ENCODE peak calls at places on chromosomes 12 and 14, in ten cellular contexts. T is endothelial cell of umbilical vein, U is K562, A is heart left ventricle, F is A549, D is transverse colon, P is tibial nerve, I is sigmoid colon, Q is NB4, J is IMR-90. S is an unnamed sample.

GRCh38 chr12:14356147-14356546 is 9.3 kb upstream of the ATF7IP start:
- DNase-seq in Q (no peak), F (no peak), A (no peak), I (no peak), D (no peak), T (no peak), U (no peak), P (no peak), J (no peak), S (no peak)

GRCh38 chr12:46269429-46270241 is 792 bp upstream of the SLC38A1 start:
- DNase-seq in P (no peak), I (no peak), D (peak), A (no peak), F (peak), Q (peak), J (no peak), U (no peak), T (no peak), S (peak)

GRCh38 chr14:63964063-63964462 is 111.3 kb downstream of the SYNE2 start:
- DNase-seq in F (no peak), T (no peak), P (no peak), Q (no peak), D (no peak), I (no peak), J (no peak), A (no peak), U (no peak), S (no peak)

GRCh38 chr14:105092912-105093425 is 27.7 kb upstream of the GPR132 start:
- DNase-seq in A (peak), D (peak), F (peak), U (peak), T (peak), I (peak), P (no peak), Q (no peak), J (peak), S (peak)

GRCh38 chr14:70907172-70907995 is at the start of gene PCNX1:
- DNase-seq in D (peak), A (peak), Q (peak), I (peak), U (peak), F (peak), J (peak), P (peak), T (peak), S (peak)

GRCh38 chr12:39986674-39987073 is 119.2 kb downstream of the SLC2A13 start:
- DNase-seq in T (no peak), Q (no peak), P (no peak), J (no peak), A (no peak), F (no peak), U (no peak), I (no peak), D (no peak), S (no peak)

GRCh38 chr12:54701940-54702592 is 53.9 kb upstream of the DCD start:
- DNase-seq in J (peak), I (no peak), D (no peak), Q (peak), A (no peak), U (peak), F (peak), T (peak), P (no peak), S (no peak)

GRCh38 chr12:67475725-67476124 is 172.8 kb upstream of the DYRK2 start:
- DNase-seq in A (no peak), J (no peak), T (no peak), Q (no peak), F (no peak), P (no peak), D (no peak), U (no peak), I (no peak), S (no peak)

GRCh38 chr14:69921052-69921451 is 41.8 kb downstream of the SMOC1 start:
- DNase-seq in Q (peak), A (no peak), T (no peak), F (no peak), D (no peak), I (no peak), U (no peak), P (no peak), J (peak), S (no peak)

GRCh38 chr14:79576434-79576833 is 634.9 kb downstream of the DIO2 start:
- DNase-seq in F (no peak), Q (no peak), A (no peak), I (no peak), D (no peak), P (no peak), U (no peak), T (no peak), J (peak), S (no peak)

GRCh38 chr12:77830952-77831351 is 258 bp downstream of the NAV3 start:
- DNase-seq in J (no peak), U (no peak), D (no peak), P (no peak), A (no peak), I (no peak), Q (no peak), T (no peak), F (no peak), S (no peak)

GRCh38 chr12:6632026-6632978 is 3.5 kb downstream of the LPAR5 start:
- DNase-seq in D (peak), A (no peak), P (no peak), J (no peak), Q (peak), T (no peak), U (no peak), F (no peak), I (no peak), S (no peak)

GRCh38 chr12:103431387-103431786 is 64.4 kb downstream of the C12orf42 start:
- DNase-seq in P (no peak), D (no peak), U (no peak), Q (no peak), I (no peak), A (no peak), J (no peak), F (no peak), T (no peak), S (no peak)

GRCh38 chr12:56487448-56488040 is 417 bp downstream of the GLS2 start:
- DNase-seq in A (no peak), J (no peak), U (no peak), T (peak), P (no peak), F (no peak), I (peak), D (peak), Q (no peak), S (peak)

GRCh38 chr12:43278268-43278832 is 273.7 kb downstream of the ADAMTS20 start:
- DNase-seq in J (no peak), Q (peak), A (no peak), I (no peak), F (no peak), U (no peak), P (no peak), D (no peak), T (peak), S (no peak)

GRCh38 chr14:50835280-50835679 is 4.3 kb upstream of the NIN start:
- DNase-seq in J (peak), D (no peak), P (no peak), T (no peak), Q (peak), I (no peak), U (no peak), F (no peak), A (no peak), S (no peak)

GRCh38 chr12:107586256-107586970 is 99.2 kb upstream of the PWP1 start:
- DNase-seq in J (no peak), T (no peak), Q (no peak), P (no peak), A (no peak), U (no peak), F (no peak), I (no peak), D (no peak), S (no peak)

GRCh38 chr12:101604132-101604531 is 9.4 kb downstream of the MYBPC1 start:
- DNase-seq in D (no peak), J (no peak), A (no peak), Q (no peak), U (no peak), I (no peak), P (no peak), T (no peak), F (no peak), S (no peak)

GRCh38 chr14:90495357-90496276 is 98.8 kb downstream of the CALM1 start:
- DNase-seq in A (peak), U (peak), Q (peak), J (peak), I (no peak), T (peak), D (peak), P (no peak), F (peak), S (peak)

GRCh38 chr12:96876966-96877365 is 30.1 kb upstream of the NEDD1 start:
- DNase-seq in I (no peak), T (no peak), D (no peak), J (peak), F (no peak), A (no peak), P (no peak), Q (no peak), U (no peak), S (no peak)

GRCh38 chr12:3551386-3551785 is 60.4 kb downstream of the PRMT8 start:
- DNase-seq in D (no peak), I (peak), F (no peak), U (no peak), T (no peak), P (no peak), Q (no peak), J (no peak), A (peak), S (no peak)

GRCh38 chr14:76697246-76697645 is 64.0 kb upstream of the VASH1 start:
- DNase-seq in Q (no peak), J (no peak), I (no peak), A (no peak), P (no peak), F (no peak), U (no peak), D (no peak), T (no peak), S (no peak)

GRCh38 chr12:53098354-53098981 is 1.0 kb downstream of the IGFBP6 start:
- DNase-seq in Q (no peak), A (peak), D (peak), U (peak), I (peak), F (peak), P (no peak), J (peak), T (peak), S (no peak)

GRCh38 chr12:77648716-77649115 is 182.0 kb upstream of the NAV3 start:
- DNase-seq in J (no peak), P (no peak), T (no peak), A (no peak), Q (no peak), D (no peak), I (no peak), U (no peak), F (no peak), S (no peak)

GRCh38 chr12:25682421-25682820 is 129.3 kb upstream of the LMNTD1 start:
- DNase-seq in Q (no peak), F (no peak), A (no peak), T (no peak), D (no peak), I (no peak), J (peak), P (no peak), U (no peak), S (no peak)

GRCh38 chr14:55802986-55803431 is 223.0 kb downstream of the KTN1 start:
- DNase-seq in D (no peak), U (peak), J (peak), F (peak), P (no peak), T (peak), I (no peak), A (no peak), Q (peak), S (no peak)

GRCh38 chr12:94245984-94246383 is 97.6 kb downstream of the PLXNC1 start:
- DNase-seq in F (no peak), Q (peak), A (no peak), U (no peak), J (no peak), D (no peak), P (no peak), T (no peak), I (no peak), S (no peak)

GRCh38 chr14:68548194-68549056 is 244.4 kb downstream of the ZFP36L1 start:
- DNase-seq in J (peak), P (peak), T (no peak), F (peak), D (peak), Q (no peak), U (no peak), I (peak), A (peak), S (peak)

GRCh38 chr12:46944771-46945170 is 119.0 kb upstream of the SLC38A4 start:
- DNase-seq in Q (no peak), U (no peak), I (no peak), A (no peak), F (no peak), D (no peak), J (no peak), P (no peak), T (no peak), S (no peak)

GRCh38 chr14:100883789-100884101 is 19.8 kb downstream of the RTL1 start:
- DNase-seq in F (no peak), Q (no peak), T (no peak), J (no peak), A (peak), I (peak), P (no peak), D (no peak), U (no peak), S (no peak)

GRCh38 chr14:96146131-96146771 is 58.4 kb upstream of the BDKRB2 start:
- DNase-seq in A (no peak), J (peak), P (no peak), T (peak), D (no peak), I (peak), Q (no peak), U (no peak), F (no peak), S (peak)

GRCh38 chr12:122951406-122951805 is 14.9 kb downstream of the ABCB9 start:
- DNase-seq in P (no peak), I (no peak), A (no peak), D (peak), J (peak), Q (peak), T (peak), F (no peak), U (no peak), S (no peak)

GRCh38 chr12:58254463-58254862 is 313.1 kb downstream of the ATP23 start:
- DNase-seq in T (no peak), P (no peak), J (no peak), D (no peak), I (no peak), Q (no peak), F (no peak), U (no peak), A (no peak), S (no peak)

GRCh38 chr14:75522919-75523318 is 650 bp downstream of the BATF start:
- DNase-seq in T (no peak), U (no peak), F (no peak), I (no peak), Q (no peak), J (no peak), P (no peak), D (no peak), A (no peak), S (no peak)
- TF ChIP-seq POLR2A in T (no peak), U (no peak), F (no peak), I (no peak), Q (no peak), J (no peak), P (no peak), D (no peak), A (no peak), S (no peak)

DNA sequence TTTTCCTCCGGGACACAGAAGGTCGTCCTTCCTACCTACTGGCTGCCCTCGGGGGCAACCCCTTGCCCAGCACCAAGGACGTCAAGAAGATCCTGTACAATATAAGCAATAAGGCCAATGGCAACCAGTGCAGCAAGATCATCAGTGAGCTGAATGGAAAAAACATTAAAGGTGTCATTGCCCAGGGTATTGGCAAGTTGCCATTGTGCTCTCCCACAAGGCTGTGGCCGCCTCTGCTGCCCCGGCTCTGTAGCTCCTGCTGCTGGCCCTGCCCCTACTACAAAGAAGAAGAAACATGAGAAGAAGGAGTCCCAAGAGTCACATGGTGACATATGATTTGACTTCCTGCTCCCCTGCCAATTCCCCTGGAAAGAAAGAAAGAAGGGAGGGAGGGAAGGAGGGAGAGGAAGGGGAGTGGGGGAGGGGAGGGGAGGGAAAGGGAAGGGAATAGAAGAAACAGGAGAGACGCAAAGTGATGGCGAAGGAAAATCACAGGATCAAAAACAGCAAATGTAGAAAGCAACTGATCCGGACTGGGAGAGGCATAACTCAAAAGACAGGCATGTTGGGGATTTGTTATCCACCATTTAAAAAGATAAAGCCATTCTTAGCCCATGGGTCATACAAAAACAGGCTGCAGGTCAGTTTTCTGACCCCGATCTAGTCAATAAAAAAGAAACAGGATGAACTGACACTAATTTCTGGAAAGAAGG is 61.3 kb upstream of the RESF1 start:
- DNase-seq in D (peak), Q (no peak), P (no peak), F (no peak), U (peak), A (peak), I (no peak), T (peak), J (no peak), S (peak)
- TF ChIP-seq CTCF in D (no peak), Q (no peak), P (no peak), F (no peak), U (peak), A (no peak), I (no peak), T (no peak), J (no peak), S (no peak)

DNA sequence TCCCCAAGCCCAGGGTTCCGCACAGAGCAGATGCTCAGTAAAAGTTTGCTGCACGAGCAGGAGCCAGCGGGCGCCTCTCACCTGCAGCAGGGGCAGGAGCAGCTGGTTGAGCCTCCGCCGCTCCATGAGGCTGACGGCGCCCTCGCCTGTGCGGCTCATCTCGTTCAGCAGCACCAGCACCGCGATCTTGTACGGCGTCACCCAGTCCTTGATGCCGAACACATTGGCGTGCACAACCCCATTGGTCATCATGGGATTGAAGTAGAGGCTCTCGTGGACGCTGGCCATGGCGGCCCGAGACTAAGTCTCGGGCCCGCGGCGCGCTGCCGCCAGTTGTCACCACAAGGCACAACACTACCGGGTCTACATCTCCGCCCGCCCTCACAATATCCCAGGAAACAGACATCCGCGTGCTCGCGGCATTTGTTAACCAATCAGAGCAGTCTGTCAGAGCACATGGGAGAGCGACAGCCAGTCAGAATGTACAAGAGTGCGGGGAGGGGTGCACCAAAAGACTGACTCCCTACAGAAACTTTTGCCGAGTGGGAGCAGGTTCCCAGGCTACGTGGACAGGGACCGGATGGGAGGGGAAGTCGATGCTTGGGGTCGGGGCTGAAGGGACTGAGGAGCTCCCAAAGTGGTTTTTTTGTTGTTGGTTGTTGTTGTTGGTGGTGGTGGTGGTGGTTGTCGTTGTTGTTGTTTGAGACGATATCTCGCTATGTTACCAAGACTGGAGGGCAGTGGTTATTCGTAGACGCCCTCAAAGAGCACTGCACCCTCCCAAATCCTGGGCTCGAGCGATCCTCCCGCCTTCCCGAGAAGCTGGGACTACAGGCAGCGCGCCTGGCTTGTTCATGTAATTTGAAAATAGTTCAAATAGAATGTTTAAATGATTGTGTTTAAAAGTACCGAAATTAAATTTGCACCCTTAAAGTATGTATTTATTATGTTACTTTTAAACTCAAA is at the start of gene ANAPC5:
- DNase-seq in F (peak), T (peak), U (peak), I (peak), J (peak), P (peak), D (peak), A (peak), Q (peak), S (peak)
- TF ChIP-seq POLR2A in F (peak), T (peak), U (peak), I (peak), J (peak), P (peak), D (peak), A (no peak), Q (peak), S (peak)

GRCh38 chr12:69130064-69130463 is 109.3 kb upstream of the CPSF6 start:
- DNase-seq in D (no peak), Q (peak), U (no peak), A (no peak), F (no peak), P (no peak), I (no peak), T (no peak), J (no peak), S (no peak)
- TF ChIP-seq CTCF in D (no peak), Q (no peak), U (no peak), A (no peak), F (no peak), P (no peak), I (no peak), T (no peak), J (peak), S (peak)

GRCh38 chr14:23321572-23322547 is 603 bp downstream of the PABPN1 start:
- DNase-seq in D (peak), A (peak), J (peak), P (no peak), Q (peak), I (peak), T (peak), F (peak), U (peak), S (peak)
- TF ChIP-seq POLR2A in D (peak), A (no peak), J (peak), P (no peak), Q (no peak), I (no peak), T (peak), F (peak), U (peak), S (peak)

S was measured in body of pancreas.